ENCODE peak calls at places on chromosomes 12 and 14, in four cellular contexts. D, Y, I and T are unnamed samples.

GRCh38 chr12:53466640-53467039 is 14.7 kb downstream of the PCBP2 start:
- DNase-seq in D (no peak), Y (no peak), I (no peak), T (no peak)

GRCh38 chr14:37493606-37494005 is 101.4 kb downstream of the FOXA1 start:
- DNase-seq in D (no peak), Y (no peak), I (no peak), T (no peak)

GRCh38 chr12:27779416-27779815 is 617 bp upstream of the KLHL42 start:
- DNase-seq in D (no peak), Y (no peak), I (no peak), T (peak; percentile 36)

GRCh38 chr12:131122631-131123030 is 168.9 kb downstream of the ADGRD1 start:
- DNase-seq in D (peak; percentile 31), Y (no peak), I (no peak), T (no peak)

GRCh38 chr14:37599527-37600368 is 4.3 kb downstream of the TTC6 start:
- DNase-seq in D (no peak), Y (no peak), I (no peak), T (no peak)

GRCh38 chr14:66066991-66067788 is 419.0 kb upstream of the CCDC196 start:
- DNase-seq in D (no peak), Y (no peak), I (no peak), T (no peak)

GRCh38 chr14:94673781-94674231 is 61.6 kb downstream of the SERPINA3 start:
- DNase-seq in D (peak; percentile 59), Y (no peak), I (no peak), T (no peak)

GRCh38 chr14:66752109-66752508 is 244.2 kb downstream of the GPHN start:
- DNase-seq in D (no peak), Y (no peak), I (no peak), T (no peak)

GRCh38 chr14:31307198-31307597 is 99.6 kb upstream of the HECTD1 start:
- DNase-seq in D (no peak), Y (no peak), I (no peak), T (no peak)

GRCh38 chr12:54363610-54364009 is 676 bp downstream of the GPR84 start:
- DNase-seq in D (no peak), Y (no peak), I (no peak), T (no peak)

GRCh38 chr14:99510556-99511139 is 29.4 kb downstream of the CCNK start:
- DNase-seq in D (no peak), Y (no peak), I (no peak), T (no peak)

GRCh38 chr14:89891055-89891454 is 63.5 kb downstream of the EFCAB11 start:
- DNase-seq in D (no peak), Y (no peak), I (no peak), T (no peak)

GRCh38 chr12:5964913-5965900 is 20.1 kb upstream of the ANO2 start:
- DNase-seq in D (no peak), Y (no peak), I (no peak), T (no peak)

GRCh38 chr12:18849761-18850160 is 111.8 kb downstream of the CAPZA3 start:
- DNase-seq in D (no peak), Y (no peak), I (no peak), T (no peak)

GRCh38 chr12:44477331-44477980 is 398.7 kb downstream of the NELL2 start:
- DNase-seq in D (no peak), Y (no peak), I (no peak), T (no peak)

GRCh38 chr12:130829391-130830245 is 9.4 kb downstream of the STX2 start:
- DNase-seq in D (no peak), Y (no peak), I (no peak), T (no peak)

GRCh38 chr14:23045419-23046357 is 3.7 kb downstream of the PSMB11 start:
- DNase-seq in D (peak; percentile 48), Y (no peak), I (no peak), T (no peak)